ENCODE peak calls at places on chromosomes 11 and 22, in eight cellular contexts. R is PC-3, T is A549, O is GM23248, N is fibroblast of lung, G is pancreas, W is testis, U is adrenal gland. L is an unnamed sample. For H3K4me1, the result is how much of the 10 kb centered on the place peaks cover.

GRCh38 chr11:2586793-2587131 is 113.0 kb downstream of the KCNQ1OT1 start:
- DNase-seq in R (no peak), T (no peak), O (no peak), N (no peak), G (no peak), W (no peak), U (peak), L (peak)

GRCh38 chr11:70889411-70889810 is 363.0 kb downstream of the SHANK2 start:
- DNase-seq in R (no peak), T (no peak), O (no peak), N (no peak), G (no peak), W (no peak), U (no peak), L (no peak)

GRCh38 chr11:36257351-36257750 is 31.9 kb downstream of the COMMD9 start:
- DNase-seq in R (no peak), T (no peak), O (no peak), N (no peak), G (no peak), W (no peak), U (peak), L (no peak)

GRCh38 chr11:76700177-76701100 is 29.9 kb upstream of the LRRC32 start:
- DNase-seq in R (peak), T (peak), O (peak), N (peak), G (no peak), W (no peak), U (peak), L (no peak)

GRCh38 chr11:133968300-133968699 is 11.5 kb upstream of the IGSF9B start:
- DNase-seq in R (no peak), T (no peak), O (no peak), N (no peak), G (no peak), W (peak), U (no peak), L (no peak)

GRCh38 chr22:22984967-22985366 is 85.4 kb upstream of the GNAZ start:
- DNase-seq in R (no peak), T (no peak), O (no peak), N (no peak), G (no peak), W (no peak), U (no peak), L (no peak)

GRCh38 chr11:60214386-60214785 is 28.6 kb downstream of the MS4A4E start:
- DNase-seq in R (no peak), T (no peak), O (no peak), N (no peak), G (no peak), W (no peak), U (no peak), L (no peak)

GRCh38 chr11:88179141-88179540 is 3.9 kb upstream of the RAB38 start:
- DNase-seq in R (peak), T (no peak), O (peak), N (peak), G (no peak), W (no peak), U (no peak), L (no peak)

GRCh38 chr11:783581-784015 is 6.3 kb downstream of the CEND1 start:
- DNase-seq in R (peak), T (peak), O (peak), N (peak), G (peak), W (peak), U (peak), L (peak)

GRCh38 chr11:82992219-82992618 is 79.5 kb downstream of the RAB30 start:
- DNase-seq in R (no peak), T (no peak), O (no peak), N (no peak), G (no peak), W (peak), U (no peak), L (no peak)

GRCh38 chr11:128579790-128580504 is 7.4 kb downstream of the ETS1 start:
- DNase-seq in R (peak), T (peak), O (peak), N (no peak), G (no peak), W (no peak), U (no peak), L (no peak)

GRCh38 chr22:46605117-46605516 is 15.1 kb upstream of the GRAMD4 start:
- DNase-seq in R (no peak), T (no peak), O (no peak), N (no peak), G (no peak), W (no peak), U (no peak), L (no peak)
- H3K4me1 ChIP-seq in R (under half), T (under half), O (under half), N (under half), G (under half), W (under half), U (under half), L (under half)

GRCh38 chr11:96338910-96339703 is 3.9 kb downstream of the MAML2 start:
- DNase-seq in R (peak), T (no peak), O (peak), N (peak), G (no peak), W (peak), U (peak), L (peak)
- H3K4me3 ChIP-seq in R (peak), T (no peak), O (peak), N (peak), G (no peak), W (peak), U (peak), L (no peak)

GRCh38 chr22:49928185-49928495 is 9.7 kb downstream of the CRELD2 start:
- DNase-seq in R (no peak), T (no peak), O (no peak), N (no peak), G (peak), W (no peak), U (no peak), L (no peak)
- H3K4me1 ChIP-seq in R (under half), T (under half), O (under half), N (under half), G (under half), W (under half), U (under half), L (under half)

DNA sequence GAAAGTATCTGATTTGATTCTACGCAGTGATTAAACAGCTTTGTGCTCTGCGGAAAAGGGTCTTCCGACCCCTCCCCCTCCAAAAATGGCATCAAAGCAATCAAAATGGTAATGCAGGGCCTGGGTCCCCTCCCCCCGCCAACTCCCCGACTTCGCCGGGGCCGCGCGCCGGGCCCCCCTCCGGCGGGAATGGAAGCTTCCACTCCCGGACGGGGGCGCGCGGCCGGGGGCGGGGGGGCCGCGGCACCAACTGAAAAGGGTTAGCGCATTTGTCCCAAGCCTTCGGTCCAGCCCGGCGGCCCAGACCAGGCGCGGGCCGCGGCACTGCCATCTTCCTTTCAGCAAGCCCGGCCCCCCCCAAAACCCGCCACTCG is 2.9 kb downstream of the PHF21B start:
- DNase-seq in R (no peak), T (no peak), O (no peak), N (no peak), G (no peak), W (peak), U (peak), L (no peak)
- H3K4me3 ChIP-seq in R (no peak), T (no peak), O (no peak), N (no peak), G (no peak), W (peak), U (peak), L (no peak)

GRCh38 chr11:6403539-6403938 is 13.3 kb downstream of the SMPD1 start:
- DNase-seq in R (no peak), T (no peak), O (no peak), N (no peak), G (no peak), W (no peak), U (no peak), L (no peak)

GRCh38 chr11:6404341-6405038 is 14.2 kb downstream of the SMPD1 start:
- DNase-seq in R (no peak), T (no peak), O (peak), N (peak), G (no peak), W (no peak), U (no peak), L (no peak)

GRCh38 chr11:6405039-6405667 is 13.7 kb downstream of the APBB1 start:
- DNase-seq in R (no peak), T (no peak), O (no peak), N (peak), G (no peak), W (no peak), U (peak), L (no peak)

GRCh38 chr11:6406370-6406769 is 12.5 kb downstream of the APBB1 start:
- DNase-seq in R (no peak), T (no peak), O (no peak), N (no peak), G (no peak), W (no peak), U (no peak), L (no peak)

DNA sequence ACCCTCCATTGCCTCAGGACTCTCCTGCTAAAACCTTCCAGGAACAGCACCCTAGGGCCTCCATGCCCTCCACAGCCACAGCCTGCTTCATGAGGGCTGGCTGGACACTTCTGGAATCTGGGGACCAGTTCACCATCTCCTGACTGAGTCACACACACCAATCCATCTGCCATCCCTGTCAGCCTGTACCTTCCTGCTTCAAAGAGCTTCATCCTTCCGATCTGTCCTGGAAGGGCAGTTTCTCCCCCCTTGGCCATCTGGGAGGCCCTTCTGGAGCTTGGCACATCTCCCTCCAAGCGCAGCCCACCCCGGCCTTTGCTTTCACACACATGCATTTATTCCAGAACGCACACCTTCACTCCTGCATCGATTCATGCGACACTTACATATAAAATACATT is 13.1 kb downstream of the APBB1 start:
- DNase-seq in R (no peak), T (no peak), O (no peak), N (no peak), G (no peak), W (no peak), U (no peak), L (no peak)
- H3K4me1 ChIP-seq in R (under half), T (under half), O (under half), N (under half), G (under half), W (under half), U (under half), L (under half)

DNA sequence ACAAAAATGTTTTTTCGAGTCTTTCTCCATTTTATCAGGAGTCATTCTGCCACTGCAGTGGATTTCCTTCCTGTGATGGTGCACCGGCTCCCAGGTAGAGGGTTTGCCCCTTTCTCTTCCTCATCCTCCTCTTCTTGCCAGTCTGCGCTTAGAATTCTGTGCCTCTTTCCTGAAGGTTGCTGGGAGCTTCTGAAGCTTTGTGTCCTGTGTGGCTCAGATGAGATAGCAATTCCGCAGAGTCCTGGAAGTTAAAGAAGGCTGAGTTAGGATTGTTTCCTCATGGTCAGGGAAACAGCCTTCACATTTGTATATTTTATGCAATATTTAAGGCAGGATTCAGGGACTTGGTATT is 260 bp downstream of the BCO2 start:
- DNase-seq in R (no peak), T (no peak), O (no peak), N (no peak), G (no peak), W (no peak), U (no peak), L (no peak)
- H3K4me3 ChIP-seq in R (peak), T (peak), O (peak), N (peak), G (no peak), W (peak), U (peak), L (no peak)

L was measured in mucosa of descending colon.